ENCODE peak calls at places on chromosome 22, in eight cellular contexts. One of them, this sample, is unnamed.

GRCh38 chr22:49701380-49702067 is 126.1 kb downstream of the BRD1 start:
- DNase-seq in fibroblast of the aortic adventitia: no peak
- DNase-seq in GM12865: no peak
- DNase-seq in HCT116: no peak
- DNase-seq in breast epithelium: no peak
- DNase-seq in AG10803: no peak
- DNase-seq in fibroblast of lung: no peak
- DNase-seq in brain microvascular endothelial cell: no peak
- DNase-seq in this sample: no peak

GRCh38 chr22:24303007-24303406 is 32.4 kb downstream of the SPECC1L start:
- DNase-seq in brain microvascular endothelial cell: no peak
- DNase-seq in HCT116: no peak
- DNase-seq in fibroblast of lung: no peak
- DNase-seq in breast epithelium: no peak
- DNase-seq in AG10803: no peak
- DNase-seq in fibroblast of the aortic adventitia: no peak
- DNase-seq in GM12865: no peak
- DNase-seq in this sample: peak

GRCh38 chr22:35783943-35784614 is 66.4 kb downstream of the APOL5 start:
- DNase-seq in fibroblast of the aortic adventitia: no peak
- DNase-seq in GM12865: no peak
- DNase-seq in AG10803: peak
- DNase-seq in brain microvascular endothelial cell: peak
- DNase-seq in breast epithelium: no peak
- DNase-seq in fibroblast of lung: peak
- DNase-seq in HCT116: no peak
- DNase-seq in this sample: no peak

GRCh38 chr22:26767351-26767970 is 110.1 kb downstream of the MIAT start:
- DNase-seq in HCT116: no peak
- DNase-seq in brain microvascular endothelial cell: no peak
- DNase-seq in AG10803: no peak
- DNase-seq in GM12865: no peak
- DNase-seq in fibroblast of the aortic adventitia: no peak
- DNase-seq in breast epithelium: no peak
- DNase-seq in fibroblast of lung: peak
- DNase-seq in this sample: no peak

GRCh38 chr22:20787223-20787622 is 13.3 kb downstream of the SERPIND1 start:
- DNase-seq in AG10803: no peak
- DNase-seq in fibroblast of the aortic adventitia: no peak
- DNase-seq in brain microvascular endothelial cell: no peak
- DNase-seq in HCT116: no peak
- DNase-seq in fibroblast of lung: no peak
- DNase-seq in breast epithelium: no peak
- DNase-seq in GM12865: no peak
- DNase-seq in this sample: no peak

GRCh38 chr22:49886346-49887073 is 31.7 kb downstream of the ALG12 start:
- DNase-seq in AG10803: no peak
- DNase-seq in breast epithelium: no peak
- DNase-seq in HCT116: no peak
- DNase-seq in GM12865: no peak
- DNase-seq in brain microvascular endothelial cell: no peak
- DNase-seq in fibroblast of the aortic adventitia: no peak
- DNase-seq in fibroblast of lung: no peak
- DNase-seq in this sample: no peak

GRCh38 chr22:33706100-33706499 is 214.2 kb downstream of the LARGE1 start:
- DNase-seq in GM12865: no peak
- DNase-seq in brain microvascular endothelial cell: no peak
- DNase-seq in breast epithelium: no peak
- DNase-seq in HCT116: no peak
- DNase-seq in fibroblast of the aortic adventitia: no peak
- DNase-seq in fibroblast of lung: no peak
- DNase-seq in AG10803: no peak
- DNase-seq in this sample: no peak

GRCh38 chr22:36871669-36872081 is 10.9 kb downstream of the NCF4 start:
- DNase-seq in brain microvascular endothelial cell: no peak
- DNase-seq in breast epithelium: no peak
- DNase-seq in fibroblast of the aortic adventitia: no peak
- DNase-seq in AG10803: no peak
- DNase-seq in HCT116: peak
- DNase-seq in GM12865: no peak
- DNase-seq in fibroblast of lung: no peak
- DNase-seq in this sample: no peak

GRCh38 chr22:36653316-36653715 is 50.2 kb downstream of the CACNG2 start:
- DNase-seq in AG10803: no peak
- DNase-seq in HCT116: no peak
- DNase-seq in GM12865: no peak
- DNase-seq in fibroblast of lung: no peak
- DNase-seq in fibroblast of the aortic adventitia: no peak
- DNase-seq in breast epithelium: no peak
- DNase-seq in brain microvascular endothelial cell: no peak
- DNase-seq in this sample: no peak

GRCh38 chr22:27370281-27370680 is 431.3 kb downstream of the MN1 start:
- DNase-seq in fibroblast of lung: no peak
- DNase-seq in brain microvascular endothelial cell: no peak
- DNase-seq in breast epithelium: no peak
- DNase-seq in GM12865: no peak
- DNase-seq in HCT116: no peak
- DNase-seq in AG10803: no peak
- DNase-seq in fibroblast of the aortic adventitia: no peak
- DNase-seq in this sample: no peak

GRCh38 chr22:49609207-49609876 is 218.3 kb downstream of the BRD1 start:
- DNase-seq in AG10803: no peak
- DNase-seq in HCT116: no peak
- DNase-seq in brain microvascular endothelial cell: no peak
- DNase-seq in breast epithelium: peak
- DNase-seq in fibroblast of the aortic adventitia: no peak
- DNase-seq in GM12865: no peak
- DNase-seq in fibroblast of lung: no peak
- DNase-seq in this sample: no peak

GRCh38 chr22:24191893-24192292 is 10.6 kb downstream of the SUSD2 start:
- DNase-seq in breast epithelium: no peak
- DNase-seq in fibroblast of lung: no peak
- DNase-seq in GM12865: no peak
- DNase-seq in AG10803: no peak
- DNase-seq in HCT116: no peak
- DNase-seq in fibroblast of the aortic adventitia: no peak
- DNase-seq in brain microvascular endothelial cell: no peak
- DNase-seq in this sample: no peak

DNA sequence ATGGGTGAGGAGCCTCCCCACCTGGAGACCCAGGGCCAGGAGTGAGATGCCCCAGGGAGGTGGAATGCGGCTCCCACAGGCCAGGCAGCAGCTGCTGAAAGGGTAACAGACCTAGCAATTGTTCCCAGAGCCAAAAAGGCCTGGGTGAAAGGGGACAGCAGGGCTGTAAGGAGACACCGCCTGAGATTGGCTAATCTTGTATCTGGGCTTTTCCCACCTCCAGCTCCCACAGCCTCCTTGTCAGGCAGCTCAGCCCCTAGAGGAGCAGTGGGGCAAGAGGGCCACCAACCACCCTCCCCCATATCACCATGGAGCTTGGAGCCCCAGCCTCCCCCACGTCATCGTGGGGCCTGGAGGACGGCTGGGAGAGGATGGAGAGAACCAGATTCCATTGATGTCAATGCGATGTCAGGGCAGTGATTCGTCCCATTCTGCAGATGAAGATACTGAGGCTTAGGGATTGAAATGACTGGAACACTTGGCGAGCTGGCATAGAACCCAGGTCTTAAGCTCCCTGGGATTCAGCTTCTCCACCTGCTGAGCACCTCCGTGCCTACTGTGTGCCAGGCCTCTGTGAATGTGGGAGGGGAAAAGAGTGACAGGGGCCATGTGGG is 2.9 kb upstream of the MGAT3 start:
- DNase-seq in GM12865: no peak
- DNase-seq in fibroblast of lung: no peak
- DNase-seq in breast epithelium: no peak
- DNase-seq in brain microvascular endothelial cell: no peak
- DNase-seq in fibroblast of the aortic adventitia: no peak
- DNase-seq in AG10803: no peak
- DNase-seq in HCT116: no peak
- DNase-seq in this sample: no peak
- TF ChIP-seq CTCF in GM12865: no peak
- TF ChIP-seq CTCF in fibroblast of lung: no peak
- TF ChIP-seq CTCF in breast epithelium: no peak
- TF ChIP-seq CTCF in brain microvascular endothelial cell: no peak
- TF ChIP-seq CTCF in fibroblast of the aortic adventitia: no peak
- TF ChIP-seq CTCF in AG10803: no peak
- TF ChIP-seq CTCF in HCT116: no peak
- TF ChIP-seq CTCF in this sample: no peak

GRCh38 chr22:45998638-45999378 is 21.8 kb upstream of the WNT7B start:
- DNase-seq in fibroblast of the aortic adventitia: no peak
- DNase-seq in HCT116: no peak
- DNase-seq in brain microvascular endothelial cell: no peak
- DNase-seq in fibroblast of lung: no peak
- DNase-seq in AG10803: no peak
- DNase-seq in GM12865: no peak
- DNase-seq in breast epithelium: no peak
- DNase-seq in this sample: no peak

GRCh38 chr22:45996241-45997076 is 19.5 kb upstream of the WNT7B start:
- DNase-seq in fibroblast of lung: peak
- DNase-seq in fibroblast of the aortic adventitia: peak
- DNase-seq in AG10803: peak
- DNase-seq in HCT116: no peak
- DNase-seq in GM12865: peak
- DNase-seq in brain microvascular endothelial cell: peak
- DNase-seq in breast epithelium: no peak
- DNase-seq in this sample: no peak

GRCh38 chr22:45999379-45999971 is 22.5 kb upstream of the WNT7B start:
- DNase-seq in breast epithelium: no peak
- DNase-seq in GM12865: no peak
- DNase-seq in AG10803: no peak
- DNase-seq in brain microvascular endothelial cell: no peak
- DNase-seq in fibroblast of lung: no peak
- DNase-seq in HCT116: no peak
- DNase-seq in fibroblast of the aortic adventitia: no peak
- DNase-seq in this sample: no peak

GRCh38 chr22:45997077-45997774 is 20.3 kb upstream of the WNT7B start:
- DNase-seq in AG10803: peak
- DNase-seq in GM12865: peak
- DNase-seq in brain microvascular endothelial cell: peak
- DNase-seq in fibroblast of the aortic adventitia: peak
- DNase-seq in breast epithelium: peak
- DNase-seq in fibroblast of lung: peak
- DNase-seq in HCT116: no peak
- DNase-seq in this sample: no peak

DNA sequence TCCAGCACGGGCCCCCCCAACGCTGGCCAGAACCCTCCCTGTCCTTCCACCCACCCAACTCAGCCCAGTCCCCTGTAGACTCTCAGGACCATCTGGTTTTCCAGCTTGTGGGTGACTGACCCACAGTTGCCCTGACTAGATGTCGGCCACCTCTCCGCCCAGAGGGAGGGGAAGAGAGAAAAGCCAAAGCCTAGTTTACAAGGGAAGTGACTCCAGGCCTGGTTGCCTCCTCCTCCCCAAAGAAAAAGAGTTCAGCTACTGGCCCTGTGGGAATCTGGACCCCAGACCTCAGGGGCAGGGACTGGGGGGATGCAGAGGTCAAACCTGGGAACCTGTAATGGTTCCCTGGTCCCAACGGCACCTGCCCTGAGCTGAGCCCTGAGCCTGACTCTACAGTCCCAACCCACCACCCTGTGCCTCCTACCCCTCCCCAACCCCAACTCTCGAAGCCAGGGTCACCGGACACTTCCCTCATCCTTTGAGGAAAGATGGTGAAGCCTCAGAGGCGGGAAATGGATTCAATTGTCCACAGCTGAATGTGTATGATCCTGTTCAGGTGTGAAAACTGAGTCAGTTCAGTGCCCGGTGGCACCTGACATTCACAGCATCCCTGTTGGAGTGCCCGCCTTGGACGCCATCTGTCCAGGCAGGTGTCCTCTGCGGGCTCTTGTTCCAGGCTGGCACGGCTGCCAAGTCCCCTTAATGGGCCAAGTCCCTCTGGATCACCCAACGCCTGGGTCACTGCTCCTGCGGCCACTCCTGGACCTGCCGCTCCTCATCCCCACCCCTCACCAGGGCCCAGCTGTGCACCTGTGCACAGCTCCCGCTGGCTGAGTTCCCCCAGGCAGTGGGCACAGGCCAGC is 21.0 kb upstream of the WNT7B start:
- DNase-seq in brain microvascular endothelial cell: no peak
- DNase-seq in AG10803: no peak
- DNase-seq in fibroblast of the aortic adventitia: no peak
- DNase-seq in breast epithelium: no peak
- DNase-seq in GM12865: no peak
- DNase-seq in HCT116: no peak
- DNase-seq in fibroblast of lung: no peak
- DNase-seq in this sample: no peak
- H3K4me3 ChIP-seq in brain microvascular endothelial cell: no peak
- H3K4me3 ChIP-seq in AG10803: peak
- H3K4me3 ChIP-seq in fibroblast of the aortic adventitia: peak
- H3K4me3 ChIP-seq in breast epithelium: no peak
- H3K4me3 ChIP-seq in GM12865: no peak
- H3K4me3 ChIP-seq in HCT116: no peak
- H3K4me3 ChIP-seq in fibroblast of lung: peak
- H3K4me3 ChIP-seq in this sample: no peak

DNA sequence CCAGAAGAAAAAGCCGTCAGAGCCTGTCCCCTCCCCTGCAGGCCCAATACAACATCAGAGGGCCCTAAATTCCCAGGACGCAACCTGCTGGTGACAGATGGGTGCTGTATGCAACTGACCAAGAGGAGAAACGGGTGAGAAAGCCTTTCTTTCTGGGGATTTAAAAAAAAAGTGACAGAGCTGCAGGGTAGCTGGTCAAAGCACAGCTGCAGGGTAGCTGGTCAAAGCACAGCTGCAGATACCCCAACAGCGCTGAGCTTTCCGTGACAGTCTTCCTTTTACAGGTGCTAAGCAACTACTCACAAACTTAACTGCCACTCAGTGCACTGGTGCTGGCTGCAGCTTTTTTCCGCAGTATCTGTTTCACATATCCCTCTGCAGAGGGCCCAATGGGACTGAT is 17.8 kb downstream of the AP1B1 start:
- DNase-seq in fibroblast of lung: no peak
- DNase-seq in brain microvascular endothelial cell: no peak
- DNase-seq in AG10803: no peak
- DNase-seq in breast epithelium: no peak
- DNase-seq in HCT116: no peak
- DNase-seq in GM12865: no peak
- DNase-seq in fibroblast of the aortic adventitia: no peak
- DNase-seq in this sample: no peak
- TF ChIP-seq CTCF in fibroblast of lung: no peak
- TF ChIP-seq CTCF in brain microvascular endothelial cell: no peak
- TF ChIP-seq CTCF in AG10803: no peak
- TF ChIP-seq CTCF in breast epithelium: no peak
- TF ChIP-seq CTCF in HCT116: no peak
- TF ChIP-seq CTCF in GM12865: no peak
- TF ChIP-seq CTCF in fibroblast of the aortic adventitia: no peak
- TF ChIP-seq CTCF in this sample: no peak

DNA sequence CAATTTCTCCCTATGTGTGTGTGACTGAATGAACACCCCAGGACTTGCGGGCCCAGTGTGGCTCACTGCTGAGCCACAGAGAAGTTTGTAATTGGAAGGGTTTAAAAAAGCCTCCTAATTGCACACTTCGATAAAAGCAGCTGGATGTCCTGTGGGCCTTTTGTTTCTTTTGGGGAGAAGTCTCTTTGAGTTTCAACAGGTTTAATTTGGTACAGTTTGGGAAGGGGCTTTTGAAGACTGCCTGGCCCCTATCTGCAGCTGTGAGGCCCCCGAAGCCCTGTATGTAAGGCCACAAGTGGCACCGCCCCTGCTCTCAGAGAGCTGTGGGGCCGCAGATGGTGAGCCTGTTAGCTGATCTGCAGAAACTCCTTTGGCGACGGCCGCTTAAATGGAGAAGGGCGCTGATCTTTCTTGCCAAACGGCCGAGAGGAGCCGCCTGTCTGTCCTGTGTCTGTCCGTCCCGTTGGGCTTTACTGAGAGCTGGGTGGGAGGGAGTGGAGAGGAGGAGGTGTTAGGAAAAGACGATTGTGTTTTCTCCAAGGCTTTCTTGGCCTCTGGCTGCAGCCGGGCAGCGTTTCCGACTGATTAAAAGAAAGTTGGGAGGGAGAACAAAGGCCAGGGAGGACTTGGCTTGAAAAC is 2.1 kb downstream of the FBLN1 start:
- DNase-seq in GM12865: no peak
- DNase-seq in brain microvascular endothelial cell: no peak
- DNase-seq in AG10803: peak
- DNase-seq in fibroblast of lung: peak
- DNase-seq in fibroblast of the aortic adventitia: peak
- DNase-seq in breast epithelium: no peak
- DNase-seq in HCT116: no peak
- DNase-seq in this sample: no peak
- H3K4me3 ChIP-seq in GM12865: no peak
- H3K4me3 ChIP-seq in brain microvascular endothelial cell: peak
- H3K4me3 ChIP-seq in AG10803: peak
- H3K4me3 ChIP-seq in fibroblast of lung: peak
- H3K4me3 ChIP-seq in fibroblast of the aortic adventitia: peak
- H3K4me3 ChIP-seq in breast epithelium: peak
- H3K4me3 ChIP-seq in HCT116: no peak
- H3K4me3 ChIP-seq in this sample: no peak